ENCODE peak calls at places on chromosomes 16 and 17, in seven cellular contexts. D is GM12878, F is GM23338, X is A549, B is HCT116, K is SK-N-SH, I is Panc1. U is an unnamed sample.

GRCh38 chr16:1167276-1168107 is 14.6 kb downstream of the CACNA1H start:
- DNase-seq in K (no peak), I (no peak), F (peak), X (no peak), D (no peak), B (no peak), U (no peak)

GRCh38 chr17:73765824-73766563 is 121.7 kb upstream of the SDK2 start:
- DNase-seq in B (no peak), K (no peak), X (no peak), F (no peak), D (no peak), I (no peak), U (no peak)

GRCh38 chr16:23110257-23110899 is 38.9 kb downstream of the USP31 start:
- DNase-seq in F (no peak), D (no peak), K (no peak), I (no peak), X (no peak), B (no peak), U (no peak)

GRCh38 chr16:81521141-81521626 is 76.6 kb downstream of the CMIP start:
- DNase-seq in B (no peak), X (no peak), I (no peak), F (no peak), D (no peak), K (peak), U (no peak)

GRCh38 chr16:53668869-53669268 is 34.8 kb downstream of the RPGRIP1L start:
- DNase-seq in I (no peak), K (no peak), B (no peak), D (no peak), F (no peak), X (no peak), U (no peak)

GRCh38 chr16:11009027-11009755 is 64.8 kb downstream of the CLEC16A start:
- DNase-seq in K (no peak), F (no peak), I (no peak), X (no peak), D (no peak), B (no peak), U (no peak)

GRCh38 chr17:77526728-77527355 is 386.1 kb downstream of the SEC14L1 start:
- DNase-seq in K (no peak), B (no peak), D (no peak), F (no peak), X (no peak), I (no peak), U (no peak)

GRCh38 chr17:76018801-76019200 is 8.3 kb downstream of the EVPL start:
- DNase-seq in D (no peak), B (no peak), F (no peak), K (no peak), I (no peak), X (no peak), U (no peak)

GRCh38 chr17:67124469-67125148 is 80.3 kb downstream of the CACNG1 start:
- DNase-seq in K (peak), F (no peak), X (no peak), B (no peak), D (no peak), I (no peak), U (no peak)

GRCh38 chr16:68869492-68870084 is 26.3 kb downstream of the TANGO6 start:
- DNase-seq in B (no peak), D (no peak), K (no peak), I (no peak), X (no peak), F (peak), U (no peak)

GRCh38 chr17:10186771-10187425 is 11.5 kb downstream of the GAS7 start:
- DNase-seq in B (no peak), K (no peak), X (no peak), I (no peak), F (no peak), D (no peak), U (no peak)

GRCh38 chr16:80759419-80760162 is 44.8 kb downstream of the CDYL2 start:
- DNase-seq in F (no peak), I (no peak), K (no peak), D (no peak), B (no peak), X (no peak), U (no peak)

GRCh38 chr16:4058386-4058785 is 57.9 kb downstream of the ADCY9 start:
- DNase-seq in X (no peak), F (no peak), B (no peak), D (no peak), I (no peak), K (no peak), U (no peak)

GRCh38 chr16:16828913-16829398 is 450.0 kb downstream of the NPIPA7 start:
- DNase-seq in K (no peak), I (no peak), X (peak), B (no peak), D (no peak), F (peak), U (no peak)

GRCh38 chr17:10059684-10060211 is 138.7 kb downstream of the GAS7 start:
- DNase-seq in X (no peak), D (peak), I (no peak), F (peak), K (no peak), B (no peak), U (no peak)

GRCh38 chr16:73068546-73069401 is 20.8 kb upstream of the ZFHX3 start:
- DNase-seq in K (no peak), B (no peak), D (no peak), X (peak), I (no peak), F (no peak), U (peak)

GRCh38 chr16:24001706-24002105 is 165.9 kb downstream of the PRKCB start:
- DNase-seq in B (no peak), X (no peak), K (no peak), F (no peak), I (no peak), D (no peak), U (no peak)

GRCh38 chr17:81852237-81852636 is 8.1 kb downstream of the P4HB start:
- DNase-seq in B (no peak), I (no peak), F (no peak), K (no peak), D (no peak), X (no peak), U (no peak)

GRCh38 chr17:17849863-17850373 is 13.1 kb upstream of the SREBF1 start:
- DNase-seq in K (peak), D (peak), B (no peak), I (no peak), F (peak), X (peak), U (peak)

GRCh38 chr17:38740016-38740415 is 8.1 kb downstream of the PCGF2 start:
- DNase-seq in K (no peak), F (no peak), B (no peak), D (no peak), I (no peak), X (no peak), U (no peak)

GRCh38 chr17:77734371-77735050 is 224.0 kb upstream of the TNRC6C start:
- DNase-seq in K (peak), I (no peak), D (no peak), X (peak), F (peak), B (no peak), U (no peak)

GRCh38 chr17:50168319-50168718 is 2.5 kb downstream of the SGCA start:
- DNase-seq in I (no peak), D (no peak), B (no peak), F (no peak), X (no peak), K (no peak), U (no peak)

GRCh38 chr16:67339453-67339852 is 12.8 kb downstream of the LRRC36 start:
- DNase-seq in K (no peak), B (peak), D (no peak), I (no peak), F (peak), X (peak), U (no peak)

GRCh38 chr17:36544049-36544319 is 735 bp upstream of the GGNBP2 start:
- DNase-seq in X (peak), F (peak), D (peak), I (no peak), K (no peak), B (no peak), U (peak)

GRCh38 chr17:17815436-17816200 is 21.2 kb downstream of the SREBF1 start:
- DNase-seq in F (no peak), D (no peak), K (peak), B (no peak), I (no peak), X (peak), U (no peak)

GRCh38 chr17:78993981-78994671 is 14.4 kb upstream of the LGALS3BP start:
- DNase-seq in X (no peak), B (no peak), F (no peak), D (no peak), K (peak), I (no peak), U (no peak)

GRCh38 chr17:48577946-48578615 is at the start of gene HOXB4:
- DNase-seq in D (peak), X (no peak), I (no peak), F (peak), B (no peak), K (no peak), U (no peak)

GRCh38 chr17:61203765-61204164 is 195.9 kb upstream of the TBX2 start:
- DNase-seq in F (no peak), D (no peak), K (no peak), I (no peak), X (no peak), B (no peak), U (no peak)

GRCh38 chr17:45243750-45244149 is 18.1 kb downstream of the SPATA32 start:
- DNase-seq in B (no peak), F (no peak), X (no peak), D (no peak), I (no peak), K (no peak), U (no peak)

GRCh38 chr16:14095883-14096551 is 24.9 kb downstream of the MRTFB start:
- DNase-seq in B (peak), F (no peak), K (no peak), I (no peak), D (no peak), X (no peak), U (no peak)

GRCh38 chr17:31171711-31172110 is 76.9 kb downstream of the NF1 start:
- DNase-seq in B (no peak), X (no peak), F (no peak), K (no peak), I (no peak), D (no peak), U (no peak)

GRCh38 chr17:59534583-59534982 is 30.8 kb upstream of the DHX40 start:
- DNase-seq in D (no peak), X (peak), B (peak), I (no peak), F (peak), K (peak), U (no peak)
- TF ChIP-seq REST in D (no peak), X (no peak), B (no peak), I (no peak), F (no peak), K (no peak), U (no peak)

GRCh38 chr16:30004811-30005242 is 6.0 kb downstream of the DOC2A start:
- DNase-seq in K (peak), B (no peak), D (no peak), X (no peak), F (no peak), I (no peak), U (no peak)
- TF ChIP-seq REST in K (no peak), B (no peak), D (no peak), X (no peak), F (no peak), I (no peak), U (no peak)

GRCh38 chr17:68292689-68293040 is 1.4 kb downstream of the ARSG start:
- DNase-seq in B (no peak), X (no peak), D (no peak), I (no peak), F (no peak), K (no peak), U (no peak)

GRCh38 chr17:68290268-68290954 is 516 bp downstream of the SLC16A6 start:
- DNase-seq in B (no peak), X (no peak), D (no peak), K (peak), F (peak), I (no peak), U (peak)

GRCh38 chr17:68293490-68294195 is 2.3 kb downstream of the ARSG start:
- DNase-seq in I (no peak), D (no peak), F (no peak), X (no peak), K (no peak), B (no peak), U (no peak)

GRCh38 chr17:68290955-68291835 is at the start of the genes ARSG and SLC16A6:
- DNase-seq in X (peak), K (peak), D (no peak), F (peak), B (peak), I (no peak), U (peak)

DNA sequence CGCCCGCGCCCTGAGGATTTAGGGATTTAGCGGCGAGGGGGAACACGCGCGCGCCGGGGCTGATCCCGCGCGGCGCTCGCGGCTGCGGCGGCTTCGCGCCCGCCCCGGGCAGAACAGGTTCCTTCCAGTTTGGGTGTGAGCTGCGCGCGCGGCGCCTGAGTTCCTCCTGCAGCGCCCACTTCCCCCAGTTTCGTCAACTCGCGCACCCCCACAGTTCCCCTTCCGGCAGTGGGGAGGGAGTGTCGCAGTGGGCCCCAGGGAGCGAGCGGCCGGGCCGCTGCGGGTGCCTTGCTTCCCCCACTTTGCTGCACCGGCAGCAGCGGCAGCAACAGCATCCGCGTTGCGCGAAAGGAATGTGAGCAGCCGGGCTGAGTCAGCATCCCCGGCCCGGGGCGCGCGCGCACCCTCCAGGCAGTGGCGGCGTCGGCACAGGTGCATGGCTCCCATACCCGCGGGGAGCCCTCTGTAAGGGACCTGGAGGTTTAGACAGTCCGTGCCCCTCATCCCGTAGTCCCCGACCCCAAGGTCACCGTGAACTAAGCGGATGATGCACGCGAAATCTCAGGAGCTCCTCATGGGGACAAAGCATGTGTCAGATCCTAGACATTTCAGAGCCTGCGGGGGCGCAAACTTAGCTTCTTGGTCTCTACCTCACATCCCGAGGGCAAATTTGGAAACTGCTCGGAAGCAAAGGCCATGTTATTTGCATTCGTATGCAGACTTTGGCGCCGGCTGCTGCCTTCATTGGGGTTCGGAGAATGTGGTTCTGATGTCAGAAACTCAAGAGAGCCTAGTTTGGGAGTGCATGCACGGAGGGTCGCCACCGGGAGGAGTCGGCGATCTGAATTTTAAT is 767 bp downstream of the ARSG start:
- DNase-seq in D (peak), B (peak), K (peak), F (peak), X (peak), I (no peak), U (peak)
- TF ChIP-seq REST in D (peak), B (no peak), K (no peak), F (no peak), X (peak), I (no peak), U (no peak)

GRCh38 chr17:44005527-44005864 is 1.1 kb downstream of the NAGS start:
- DNase-seq in B (no peak), K (no peak), D (no peak), F (no peak), I (no peak), X (no peak), U (no peak)
- TF ChIP-seq REST in B (no peak), K (no peak), D (no peak), F (no peak), I (no peak), X (no peak), U (no peak)

GRCh38 chr16:84926462-84926861 is 84.9 kb downstream of the ZDHHC7 start:
- DNase-seq in F (no peak), K (no peak), X (no peak), I (no peak), D (no peak), B (no peak), U (no peak)

GRCh38 chr16:84927621-84928591 is 83.4 kb downstream of the ZDHHC7 start:
- DNase-seq in X (no peak), F (no peak), I (no peak), B (no peak), K (no peak), D (no peak), U (no peak)

GRCh38 chr16:84924339-84925091 is 86.8 kb downstream of the ZDHHC7 start:
- DNase-seq in X (no peak), F (peak), K (no peak), D (no peak), I (no peak), B (no peak), U (no peak)

GRCh38 chr16:84925773-84926372 is 85.5 kb downstream of the ZDHHC7 start:
- DNase-seq in D (no peak), X (no peak), B (no peak), F (peak), K (no peak), I (no peak), U (no peak)

GRCh38 chr16:84925092-84925772 is 86.1 kb downstream of the ZDHHC7 start:
- DNase-seq in I (peak), B (peak), D (no peak), X (peak), F (peak), K (peak), U (no peak)
- TF ChIP-seq REST in I (no peak), B (no peak), D (no peak), X (no peak), F (no peak), K (no peak), U (no peak)

GRCh38 chr16:9139965-9140364 is 48.5 kb downstream of the HAPSTR1 start:
- DNase-seq in X (peak), D (no peak), I (no peak), K (peak), B (peak), F (peak), U (no peak)

GRCh38 chr16:9136596-9136995 is 45.2 kb downstream of the HAPSTR1 start:
- DNase-seq in I (no peak), K (no peak), X (no peak), B (no peak), F (no peak), D (no peak), U (no peak)

GRCh38 chr16:9141813-9142212 is 50.4 kb downstream of the HAPSTR1 start:
- DNase-seq in D (no peak), X (no peak), K (no peak), B (no peak), F (no peak), I (no peak), U (no peak)

GRCh38 chr16:9138021-9138680 is 46.7 kb downstream of the HAPSTR1 start:
- DNase-seq in X (no peak), B (no peak), I (no peak), F (no peak), K (no peak), D (no peak), U (no peak)

DNA sequence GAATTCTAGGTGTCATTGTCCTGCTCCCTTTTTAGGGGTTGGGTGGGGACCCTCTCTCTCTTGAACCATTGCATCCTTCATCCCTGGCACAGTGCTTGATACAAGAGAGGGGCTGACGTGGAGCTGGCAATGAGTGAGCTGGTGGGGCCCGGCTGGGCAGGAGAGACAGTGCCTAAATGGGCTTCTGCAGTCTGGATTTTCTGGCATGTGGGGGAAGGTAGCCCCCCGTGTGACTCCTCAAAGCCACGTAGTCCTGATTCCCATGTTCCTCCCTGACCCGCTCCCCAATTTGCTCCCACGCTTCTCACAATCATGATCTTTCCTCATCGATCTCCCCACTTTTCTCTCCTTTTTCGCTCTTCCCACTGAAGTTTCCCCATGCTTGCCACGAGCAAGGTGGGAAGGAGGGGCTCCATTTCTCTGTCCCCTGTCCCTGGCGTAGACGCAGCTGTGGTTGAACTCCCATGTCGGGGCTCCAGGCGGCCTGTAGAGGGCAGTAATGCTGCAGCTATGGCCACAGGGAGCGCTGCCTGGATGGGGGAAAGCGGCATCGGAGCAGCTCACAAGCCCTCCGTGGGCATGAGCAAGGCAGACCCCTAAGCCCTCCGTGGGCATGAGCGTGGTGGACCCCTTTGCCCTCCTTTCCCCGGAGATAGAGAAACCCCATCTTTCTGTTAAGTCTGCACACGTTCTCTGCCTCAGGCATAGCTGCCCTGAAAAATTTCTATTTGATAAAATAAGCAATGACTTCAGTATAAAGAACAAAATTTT is 47.5 kb downstream of the HAPSTR1 start:
- DNase-seq in K (peak), X (peak), F (peak), B (peak), I (no peak), D (no peak), U (peak)
- TF ChIP-seq REST in K (no peak), X (no peak), F (no peak), B (no peak), I (no peak), D (no peak), U (no peak)

DNA sequence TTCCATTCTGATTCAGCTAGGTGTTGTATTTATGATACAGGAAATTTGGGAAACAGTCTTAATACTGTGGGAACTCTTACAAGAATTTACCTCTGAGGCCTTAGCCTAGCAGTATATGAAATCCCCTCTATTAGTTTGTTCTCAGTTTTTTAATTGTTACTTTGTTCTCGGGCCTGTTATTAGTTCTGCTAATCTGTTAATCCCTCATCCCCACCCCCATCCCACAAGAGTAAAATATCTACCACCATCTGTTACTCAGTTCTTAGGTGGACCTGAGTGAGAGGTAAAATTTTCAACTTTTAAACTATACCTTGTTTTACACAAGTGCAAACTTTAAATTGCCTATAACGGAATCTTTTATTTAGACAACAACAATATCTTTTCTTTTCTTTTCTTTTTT is 47.0 kb downstream of the RHOT1 start:
- DNase-seq in D (no peak), F (no peak), X (no peak), B (no peak), I (no peak), K (no peak), U (no peak)
- TF ChIP-seq REST in D (no peak), F (no peak), X (no peak), B (no peak), I (no peak), K (no peak), U (no peak)

U was measured in HL-60.